ENCODE peak calls at places on chromosomes 13 and 19, in five cellular contexts. P, C, L, D and O are unnamed samples.
A peak's percentile ranks its signal among the peaks of the same experiment; 100 is the strongest.

GRCh38 chr13:28349901-28350654 is 144.8 kb downstream of the FLT1 start:
- DNase-seq in P (no peak), C (no peak), L (no peak), D (no peak), O (peak; percentile 55)

GRCh38 chr19:46022061-46022430 is 807 bp downstream of the PGLYRP1 start:
- DNase-seq in P (no peak), C (no peak), L (no peak), D (no peak), O (no peak)

GRCh38 chr19:2497186-2497585 is 21.3 kb downstream of the GADD45B start:
- DNase-seq in P (no peak), C (no peak), L (no peak), D (peak; percentile 50), O (no peak)

GRCh38 chr13:97502192-97502591 is 68.2 kb downstream of the RAP2A start:
- DNase-seq in P (no peak), C (no peak), L (no peak), D (no peak), O (peak; percentile 14)

GRCh38 chr19:19137556-19138109 is 645 bp downstream of the TMEM161A start:
- DNase-seq in P (peak; percentile 26), C (no peak), L (no peak), D (no peak), O (peak; percentile 6)

GRCh38 chr19:11138659-11139526 is 16.7 kb downstream of the SPC24 start:
- DNase-seq in P (peak; percentile 74), C (no peak), L (peak; percentile 57), D (peak; percentile 79), O (peak; percentile 93)

GRCh38 chr19:18776288-18776594 is 14.9 kb downstream of the COMP start:
- DNase-seq in P (no peak), C (no peak), L (no peak), D (no peak), O (peak; percentile 46)

GRCh38 chr19:37594982-37595382 is 306 bp downstream of the ZNF540 start:
- DNase-seq in P (no peak), C (no peak), L (no peak), D (peak; percentile 41), O (no peak)

GRCh38 chr13:103188688-103189326 is 122.6 kb upstream of the SLC10A2 start:
- DNase-seq in P (no peak), C (no peak), L (no peak), D (no peak), O (peak; percentile 28)

GRCh38 chr19:19505669-19506326 is 9.6 kb downstream of the TSSK6 start:
- DNase-seq in P (no peak), C (no peak), L (no peak), D (no peak), O (no peak)

GRCh38 chr19:55657004-55657747 is 2.3 kb downstream of the U2AF2 start:
- DNase-seq in P (no peak), C (no peak), L (no peak), D (no peak), O (no peak)

GRCh38 chr13:102626928-102627327 is 30.1 kb downstream of the TPP2 start:
- DNase-seq in P (no peak), C (no peak), L (no peak), D (no peak), O (no peak)

GRCh38 chr13:51058461-51059167 is 52.5 kb downstream of the C13orf42 start:
- DNase-seq in P (no peak), C (no peak), L (peak; percentile 51), D (no peak), O (no peak)

GRCh38 chr13:81021284-81021683 is 680.4 kb upstream of the SPRY2 start:
- DNase-seq in P (no peak), C (no peak), L (no peak), D (no peak), O (no peak)

GRCh38 chr19:19193926-19194325 is 1.9 kb downstream of the RFXANK start:
- DNase-seq in P (no peak), C (no peak), L (no peak), D (no peak), O (no peak)

GRCh38 chr19:10915511-10916091 is 12.8 kb downstream of the YIPF2 start:
- DNase-seq in P (peak; percentile 22), C (no peak), L (no peak), D (peak; percentile 97), O (peak; percentile 83)

GRCh38 chr13:31998131-31998530 is 33.4 kb upstream of the FRY start:
- DNase-seq in P (no peak), C (no peak), L (no peak), D (peak; percentile 67), O (no peak)

GRCh38 chr13:48909088-48909389 is 66.7 kb upstream of the FNDC3A start:
- DNase-seq in P (no peak), C (no peak), L (no peak), D (no peak), O (no peak)

GRCh38 chr19:14333101-14333871 is 48.0 kb upstream of the ADGRE5 start:
- DNase-seq in P (peak; percentile 60), C (no peak), L (no peak), D (peak; percentile 30), O (no peak)

GRCh38 chr13:59963827-59964226 is 199.9 kb downstream of the DIAPH3 start:
- DNase-seq in P (no peak), C (no peak), L (no peak), D (no peak), O (no peak)

GRCh38 chr13:93320942-93321341 is 94.3 kb downstream of the GPC6 start:
- DNase-seq in P (no peak), C (no peak), L (no peak), D (no peak), O (peak; percentile 73)

GRCh38 chr19:41974652-41975051 is 15.5 kb upstream of the RABAC1 start:
- DNase-seq in P (no peak), C (no peak), L (no peak), D (no peak), O (no peak)
- H2BK12ac ChIP-seq in P (no peak overlapping the region), C (no peak overlapping the region), L (peak overlapping the region; percentile 90), D (no peak overlapping the region), O (no peak overlapping the region)

GRCh38 chr13:107585466-107585865 is 629.9 kb downstream of the LIG4 start:
- DNase-seq in P (no peak), C (no peak), L (no peak), D (no peak), O (peak; percentile 53)

GRCh38 chr13:107586216-107586615 is 629.1 kb downstream of the LIG4 start:
- DNase-seq in P (no peak), C (no peak), L (no peak), D (no peak), O (peak; percentile 72)

GRCh38 chr13:107587681-107588080 is 627.7 kb downstream of the LIG4 start:
- DNase-seq in P (no peak), C (no peak), L (no peak), D (no peak), O (no peak)

GRCh38 chr13:107590556-107590955 is 624.8 kb downstream of the LIG4 start:
- DNase-seq in P (no peak), C (no peak), L (no peak), D (no peak), O (no peak)
- H2BK5ac ChIP-seq in P (no peak overlapping the region), C (no peak overlapping the region), L (no peak overlapping the region), D (no peak overlapping the region), O (no peak overlapping the region)

GRCh38 chr19:4175669-4175931 is 6.8 kb downstream of the SIRT6 start:
- DNase-seq in P (no peak), C (no peak), L (no peak), D (no peak), O (no peak)
- H2BK12ac ChIP-seq in P (no peak overlapping the region), C (no peak overlapping the region), L (no peak overlapping the region), D (no peak overlapping the region), O (no peak overlapping the region)

DNA sequence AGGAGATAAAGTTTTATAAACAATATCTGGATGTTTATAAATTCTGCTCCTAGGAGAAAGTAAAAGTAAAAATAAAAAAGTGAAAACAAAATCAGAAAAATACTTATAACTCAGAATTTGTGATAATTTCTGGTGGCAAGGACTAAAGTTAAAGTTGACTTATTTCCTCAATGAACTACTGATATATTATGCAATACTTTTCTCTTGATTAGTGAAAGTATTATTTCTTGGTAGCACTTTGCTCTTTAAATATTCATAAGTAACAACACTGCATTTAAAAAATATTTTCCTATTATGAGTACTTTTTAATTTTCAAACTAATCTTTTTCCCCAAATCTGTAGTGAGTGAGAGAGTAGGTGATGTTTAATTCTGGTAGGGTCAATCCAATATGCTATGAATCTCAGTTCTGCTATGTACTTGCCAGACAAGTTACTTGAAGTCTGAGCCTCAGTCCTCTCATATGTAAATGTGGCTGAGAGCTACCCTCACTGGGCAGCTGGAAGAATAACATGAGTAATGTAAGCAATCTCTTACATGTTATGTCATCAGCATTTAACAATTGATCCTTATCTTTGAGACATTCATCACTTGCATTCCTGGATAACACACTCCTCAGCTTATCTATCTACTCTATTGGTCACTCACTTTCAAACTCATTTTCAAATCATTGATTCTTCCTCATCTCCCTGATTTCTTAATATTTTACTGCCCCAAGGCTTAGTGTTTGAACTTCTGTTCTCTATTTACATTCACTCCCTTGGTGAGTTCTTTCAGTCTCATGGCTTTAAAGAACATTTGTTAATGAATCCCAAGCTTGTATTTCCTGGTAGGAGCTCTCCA is 239.0 kb downstream of the RGCC start:
- DNase-seq in P (no peak), C (peak; percentile 15), L (no peak), D (peak; percentile 74), O (peak; percentile 86)
- H2BK5ac ChIP-seq in P (no peak overlapping the region), C (no peak overlapping the region), L (no peak overlapping the region), D (no peak overlapping the region), O (no peak overlapping the region)

DNA sequence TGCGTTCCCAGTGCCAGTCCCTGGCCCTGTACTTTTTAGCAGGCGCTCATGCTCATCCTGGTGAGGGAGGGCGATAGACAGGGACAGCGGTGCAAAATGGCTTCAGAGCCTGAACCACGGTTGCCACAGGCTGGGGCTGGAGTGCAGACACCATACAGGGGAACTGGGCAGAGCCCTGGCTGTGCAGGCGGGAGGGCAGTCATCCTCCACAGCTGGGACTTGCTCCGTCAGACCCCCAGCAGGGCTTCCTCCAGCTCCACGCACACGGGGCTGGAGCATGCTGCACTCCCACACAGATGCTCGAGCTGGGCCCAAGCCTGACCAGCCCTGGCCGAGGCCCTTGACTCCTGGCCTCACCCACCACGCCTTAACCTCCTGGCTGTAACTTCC is 23.7 kb downstream of the TFDP1 start:
- DNase-seq in P (no peak), C (no peak), L (no peak), D (no peak), O (no peak)
- H2BK12ac ChIP-seq in P (no peak overlapping the region), C (no peak overlapping the region), L (no peak overlapping the region), D (no peak overlapping the region), O (no peak overlapping the region)

GRCh38 chr13:45464141-45464686 is 525 bp upstream of the COG3 start:
- DNase-seq in P (no peak), C (no peak), L (no peak), D (no peak), O (no peak)
- H2BK5ac ChIP-seq in P (no peak overlapping the region), C (no peak overlapping the region), L (no peak overlapping the region), D (no peak overlapping the region), O (no peak overlapping the region)